ENCODE peak calls at places on chromosomes 16 and 17, in seven cellular contexts. One of them, this sample, is unnamed.

GRCh38 chr17:67751101-67752074 is 33.7 kb downstream of the NOL11 start:
- DNase-seq in MCF 10A: peak
- DNase-seq in thoracic aorta: no peak
- DNase-seq in GM10248: no peak
- DNase-seq in cardiac fibroblast: no peak
- DNase-seq in H9: peak
- DNase-seq in endothelial cell: no peak
- DNase-seq in this sample: no peak

GRCh38 chr16:28526201-28527099 is 12.3 kb downstream of the NUPR1 start:
- DNase-seq in MCF 10A: no peak
- DNase-seq in thoracic aorta: no peak
- DNase-seq in GM10248: no peak
- DNase-seq in cardiac fibroblast: no peak
- DNase-seq in H9: no peak
- DNase-seq in endothelial cell: no peak
- DNase-seq in this sample: no peak

GRCh38 chr17:79925242-79925957 is 86.2 kb upstream of the CBX4 start:
- DNase-seq in MCF 10A: peak
- DNase-seq in thoracic aorta: no peak
- DNase-seq in GM10248: no peak
- DNase-seq in cardiac fibroblast: no peak
- DNase-seq in H9: no peak
- DNase-seq in endothelial cell: no peak
- DNase-seq in this sample: no peak

GRCh38 chr17:82003411-82004381 is 19.0 kb downstream of the CENPX start:
- DNase-seq in MCF 10A: peak
- DNase-seq in thoracic aorta: peak
- DNase-seq in GM10248: no peak
- DNase-seq in cardiac fibroblast: peak
- DNase-seq in H9: no peak
- DNase-seq in endothelial cell: no peak
- DNase-seq in this sample: no peak

GRCh38 chr17:32266389-32267269 is 997 bp downstream of the RHBDL3 start:
- DNase-seq in MCF 10A: no peak
- DNase-seq in thoracic aorta: no peak
- DNase-seq in GM10248: peak
- DNase-seq in cardiac fibroblast: no peak
- DNase-seq in H9: peak
- DNase-seq in endothelial cell: no peak
- DNase-seq in this sample: peak

GRCh38 chr17:49494937-49495841 is at the start of gene NGFR:
- DNase-seq in MCF 10A: no peak
- DNase-seq in thoracic aorta: no peak
- DNase-seq in GM10248: peak
- DNase-seq in cardiac fibroblast: no peak
- DNase-seq in H9: peak
- DNase-seq in endothelial cell: peak
- DNase-seq in this sample: no peak

GRCh38 chr16:72400257-72401078 is 228.5 kb upstream of the PMFBP1 start:
- DNase-seq in MCF 10A: peak
- DNase-seq in thoracic aorta: no peak
- DNase-seq in GM10248: peak
- DNase-seq in cardiac fibroblast: peak
- DNase-seq in H9: peak
- DNase-seq in endothelial cell: peak
- DNase-seq in this sample: peak

GRCh38 chr17:28193241-28193640 is 125.8 kb upstream of the TMEM97 start:
- DNase-seq in MCF 10A: no peak
- DNase-seq in thoracic aorta: no peak
- DNase-seq in GM10248: no peak
- DNase-seq in cardiac fibroblast: no peak
- DNase-seq in H9: peak
- DNase-seq in endothelial cell: no peak
- DNase-seq in this sample: no peak

GRCh38 chr16:85028638-85029412 is 1.2 kb downstream of the KIAA0513 start:
- DNase-seq in MCF 10A: peak
- DNase-seq in thoracic aorta: no peak
- DNase-seq in GM10248: peak
- DNase-seq in cardiac fibroblast: peak
- DNase-seq in H9: no peak
- DNase-seq in endothelial cell: no peak
- DNase-seq in this sample: no peak

GRCh38 chr17:79941088-79942010 is 94.3 kb downstream of the TBC1D16 start:
- DNase-seq in MCF 10A: no peak
- DNase-seq in thoracic aorta: no peak
- DNase-seq in GM10248: no peak
- DNase-seq in cardiac fibroblast: no peak
- DNase-seq in H9: no peak
- DNase-seq in endothelial cell: no peak
- DNase-seq in this sample: no peak

GRCh38 chr16:3671424-3671823 is 16.9 kb downstream of the DNASE1 start:
- DNase-seq in MCF 10A: no peak
- DNase-seq in thoracic aorta: no peak
- DNase-seq in GM10248: no peak
- DNase-seq in cardiac fibroblast: no peak
- DNase-seq in H9: no peak
- DNase-seq in endothelial cell: no peak
- DNase-seq in this sample: no peak

GRCh38 chr17:10687497-10687896 is 9.8 kb downstream of the SCO1 start:
- DNase-seq in MCF 10A: no peak
- DNase-seq in thoracic aorta: no peak
- DNase-seq in GM10248: no peak
- DNase-seq in cardiac fibroblast: no peak
- DNase-seq in H9: no peak
- DNase-seq in endothelial cell: no peak
- DNase-seq in this sample: no peak

GRCh38 chr17:10681866-10682446 is 15.4 kb downstream of the SCO1 start:
- DNase-seq in MCF 10A: no peak
- DNase-seq in thoracic aorta: no peak
- DNase-seq in GM10248: no peak
- DNase-seq in cardiac fibroblast: peak
- DNase-seq in H9: no peak
- DNase-seq in endothelial cell: no peak
- DNase-seq in this sample: no peak

DNA sequence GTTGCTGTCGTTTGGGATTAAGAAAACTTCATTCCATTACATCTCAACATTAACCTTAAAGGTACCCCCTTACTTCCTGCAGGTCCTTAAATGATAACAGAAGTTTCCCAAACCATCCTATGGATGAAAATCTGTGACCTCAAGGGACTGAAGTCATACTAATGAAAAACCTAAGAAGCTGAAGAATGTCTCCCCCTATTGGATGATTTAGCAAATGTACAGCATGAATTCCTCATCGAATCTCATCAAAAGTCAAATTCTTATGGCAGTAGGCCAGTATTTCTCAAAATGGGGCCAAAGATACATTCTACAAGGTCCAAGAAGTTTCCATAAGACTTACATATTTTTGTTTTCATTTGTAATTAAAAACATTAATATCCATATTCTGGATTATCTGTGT is 13.5 kb downstream of the SCO1 start:
- DNase-seq in MCF 10A: peak
- DNase-seq in thoracic aorta: no peak
- DNase-seq in GM10248: no peak
- DNase-seq in cardiac fibroblast: peak
- DNase-seq in H9: no peak
- DNase-seq in endothelial cell: no peak
- DNase-seq in this sample: no peak
- TF ChIP-seq CTCF in MCF 10A: peak
- TF ChIP-seq CTCF in thoracic aorta: no peak
- TF ChIP-seq CTCF in GM10248: peak
- TF ChIP-seq CTCF in cardiac fibroblast: peak
- TF ChIP-seq CTCF in H9: peak
- TF ChIP-seq CTCF in endothelial cell: peak
- TF ChIP-seq CTCF in this sample: peak

GRCh38 chr16:26951950-26952349 is 114.8 kb upstream of the C16orf82 start:
- DNase-seq in MCF 10A: no peak
- DNase-seq in thoracic aorta: no peak
- DNase-seq in GM10248: no peak
- DNase-seq in cardiac fibroblast: no peak
- DNase-seq in H9: no peak
- DNase-seq in endothelial cell: no peak
- DNase-seq in this sample: no peak

GRCh38 chr16:26959416-26960009 is 107.2 kb upstream of the C16orf82 start:
- DNase-seq in MCF 10A: no peak
- DNase-seq in thoracic aorta: no peak
- DNase-seq in GM10248: no peak
- DNase-seq in cardiac fibroblast: no peak
- DNase-seq in H9: no peak
- DNase-seq in endothelial cell: no peak
- DNase-seq in this sample: no peak

GRCh38 chr16:26961459-26961858 is 105.3 kb upstream of the C16orf82 start:
- DNase-seq in MCF 10A: no peak
- DNase-seq in thoracic aorta: no peak
- DNase-seq in GM10248: no peak
- DNase-seq in cardiac fibroblast: no peak
- DNase-seq in H9: no peak
- DNase-seq in endothelial cell: no peak
- DNase-seq in this sample: no peak

GRCh38 chr16:26952411-26952810 is 114.3 kb upstream of the C16orf82 start:
- DNase-seq in MCF 10A: no peak
- DNase-seq in thoracic aorta: no peak
- DNase-seq in GM10248: no peak
- DNase-seq in cardiac fibroblast: no peak
- DNase-seq in H9: peak
- DNase-seq in endothelial cell: no peak
- DNase-seq in this sample: no peak

GRCh38 chr16:26957283-26957859 is 109.4 kb upstream of the C16orf82 start:
- DNase-seq in MCF 10A: no peak
- DNase-seq in thoracic aorta: no peak
- DNase-seq in GM10248: no peak
- DNase-seq in cardiac fibroblast: no peak
- DNase-seq in H9: no peak
- DNase-seq in endothelial cell: no peak
- DNase-seq in this sample: no peak
- TF ChIP-seq CTCF in MCF 10A: no peak
- TF ChIP-seq CTCF in thoracic aorta: no peak
- TF ChIP-seq CTCF in GM10248: no peak
- TF ChIP-seq CTCF in cardiac fibroblast: no peak
- TF ChIP-seq CTCF in H9: no peak
- TF ChIP-seq CTCF in endothelial cell: no peak
- TF ChIP-seq CTCF in this sample: no peak

GRCh38 chr17:45170280-45170975 is 8.8 kb downstream of the HEXIM2 start:
- DNase-seq in MCF 10A: no peak
- DNase-seq in thoracic aorta: no peak
- DNase-seq in GM10248: no peak
- DNase-seq in cardiac fibroblast: no peak
- DNase-seq in H9: peak
- DNase-seq in endothelial cell: no peak
- DNase-seq in this sample: no peak

GRCh38 chr17:45170976-45171337 is 9.3 kb downstream of the HEXIM2 start:
- DNase-seq in MCF 10A: peak
- DNase-seq in thoracic aorta: peak
- DNase-seq in GM10248: no peak
- DNase-seq in cardiac fibroblast: peak
- DNase-seq in H9: peak
- DNase-seq in endothelial cell: no peak
- DNase-seq in this sample: no peak

GRCh38 chr17:45171338-45172231 is 9.9 kb downstream of the HEXIM2 start:
- DNase-seq in MCF 10A: peak
- DNase-seq in thoracic aorta: no peak
- DNase-seq in GM10248: no peak
- DNase-seq in cardiac fibroblast: no peak
- DNase-seq in H9: peak
- DNase-seq in endothelial cell: no peak
- DNase-seq in this sample: no peak

GRCh38 chr17:45172232-45172540 is 10.5 kb downstream of the HEXIM2 start:
- DNase-seq in MCF 10A: no peak
- DNase-seq in thoracic aorta: no peak
- DNase-seq in GM10248: no peak
- DNase-seq in cardiac fibroblast: no peak
- DNase-seq in H9: no peak
- DNase-seq in endothelial cell: no peak
- DNase-seq in this sample: no peak

DNA sequence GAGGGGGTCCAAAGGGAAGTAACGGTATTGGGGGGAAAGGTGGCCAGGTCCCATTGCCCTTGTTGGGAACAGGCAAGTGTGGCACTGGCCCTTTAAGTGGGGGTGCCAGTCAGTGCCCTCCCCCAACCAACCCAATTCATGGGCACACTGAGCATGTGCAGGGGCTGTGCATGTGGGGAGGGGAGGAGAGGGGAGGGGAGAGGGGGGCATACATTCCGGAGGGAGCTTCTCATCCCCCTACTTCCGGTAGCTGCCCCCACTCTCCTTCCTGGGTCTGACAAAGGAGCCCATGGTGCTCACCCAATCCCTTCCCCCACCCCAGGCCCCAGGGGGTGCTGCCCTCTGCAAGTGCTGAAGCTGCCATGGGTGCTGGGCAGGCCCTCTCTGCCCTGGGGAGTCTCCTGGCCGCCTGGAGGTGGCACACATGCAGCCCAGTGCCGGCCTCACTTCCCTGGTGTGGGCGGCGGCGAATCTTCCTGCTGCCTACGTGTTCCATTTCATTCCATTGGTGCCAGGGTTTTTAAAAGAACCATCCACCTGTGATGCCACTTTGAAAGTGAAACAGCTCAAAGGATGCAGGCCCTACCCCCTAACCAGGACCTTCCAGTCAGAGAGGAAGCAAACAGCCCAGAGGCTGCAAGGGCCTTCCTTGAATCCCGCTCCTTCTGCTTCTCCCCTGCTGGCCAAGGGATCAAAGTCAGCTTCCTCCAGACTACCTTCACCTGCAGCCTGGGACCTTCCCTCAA is 11.0 kb downstream of the HEXIM2 start:
- DNase-seq in MCF 10A: peak
- DNase-seq in thoracic aorta: peak
- DNase-seq in GM10248: peak
- DNase-seq in cardiac fibroblast: no peak
- DNase-seq in H9: peak
- DNase-seq in endothelial cell: no peak
- DNase-seq in this sample: no peak
- TF ChIP-seq CTCF in MCF 10A: peak
- TF ChIP-seq CTCF in thoracic aorta: no peak
- TF ChIP-seq CTCF in GM10248: no peak
- TF ChIP-seq CTCF in cardiac fibroblast: no peak
- TF ChIP-seq CTCF in H9: peak
- TF ChIP-seq CTCF in endothelial cell: no peak
- TF ChIP-seq CTCF in this sample: no peak

DNA sequence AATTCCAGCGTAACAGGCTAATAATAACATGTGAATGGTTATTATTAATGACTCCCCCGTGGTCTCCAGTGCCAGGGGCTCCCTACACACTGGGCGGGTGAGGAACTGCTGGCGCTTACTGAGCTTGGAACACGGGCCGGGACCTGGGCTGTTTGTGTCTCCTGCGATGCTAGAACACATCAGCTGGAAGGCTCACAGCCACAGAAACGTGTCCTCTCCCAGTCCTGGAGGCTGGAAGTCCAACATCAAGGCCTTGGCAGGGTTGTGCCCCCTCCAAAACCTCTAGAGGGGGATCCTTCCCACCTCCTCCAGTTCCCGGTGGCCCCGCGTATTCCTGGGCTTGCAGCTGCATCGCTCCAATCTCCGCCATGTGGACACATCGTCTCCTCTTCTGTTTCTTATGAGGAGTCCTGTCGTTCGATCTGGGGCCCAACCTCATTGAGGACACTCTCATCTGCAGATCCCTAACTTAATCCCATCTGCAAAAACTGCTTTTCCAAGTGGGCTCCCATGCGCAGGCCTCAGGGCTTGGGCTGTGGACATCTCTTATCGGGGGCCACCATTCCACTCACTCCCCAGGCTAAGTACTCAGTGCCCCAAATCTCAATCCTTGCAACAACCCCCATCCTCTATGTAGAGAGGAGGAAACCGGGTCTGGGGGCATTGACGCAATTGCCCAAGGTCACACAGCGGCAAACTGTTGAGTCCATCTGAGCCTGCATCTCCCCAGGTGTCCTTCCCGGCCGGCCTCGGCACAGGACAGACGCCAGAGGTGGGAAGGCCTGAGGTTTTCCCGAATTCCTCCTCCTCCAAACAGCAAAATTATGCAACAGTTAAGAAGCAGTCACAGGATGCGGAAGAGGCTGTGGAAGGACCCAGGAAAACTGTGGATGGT is 193.9 kb downstream of the IRF8 start:
- DNase-seq in MCF 10A: no peak
- DNase-seq in thoracic aorta: no peak
- DNase-seq in GM10248: no peak
- DNase-seq in cardiac fibroblast: no peak
- DNase-seq in H9: no peak
- DNase-seq in endothelial cell: no peak
- DNase-seq in this sample: no peak
- TF ChIP-seq CTCF in MCF 10A: no peak
- TF ChIP-seq CTCF in thoracic aorta: no peak
- TF ChIP-seq CTCF in GM10248: no peak
- TF ChIP-seq CTCF in cardiac fibroblast: no peak
- TF ChIP-seq CTCF in H9: no peak
- TF ChIP-seq CTCF in endothelial cell: no peak
- TF ChIP-seq CTCF in this sample: no peak

This sample was measured in progenitor cell of endocrine pancreas.